ENCODE peak calls at places on chromosome 1, in nine cellular contexts. B is H9; G is CD8-positive, alpha-beta T cell; V is iris pigment epithelial cell; W is stimulated activated CD4-positive, alpha-beta T cell treated with anti-CD3 and anti-CD28 coated beads, Interleukin-15, amount 100 ng/mL, for 24 hours; A is activated CD8-positive, alpha-beta memory T cell treated with anti-CD3 and anti-CD28 coated beads for 1 hour; O is sigmoid colon; Q is mammary epithelial cell; H is NCI-H748 treated with DMSO at 0.1 percent for 48 hours. X is an unnamed sample.
A peak's percentile ranks its signal among the peaks of the same experiment; 100 is the strongest.

GRCh38 chr1:98086796-98087195 is 166.0 kb upstream of the DPYD start:
- DNase-seq in B (peak; percentile 33), G (no peak), V (peak; percentile 99), W (no peak), A (no peak), O (no peak), Q (peak; percentile 92), H (no peak), X (peak; percentile 98)

GRCh38 chr1:42889264-42889663 is 42.9 kb downstream of the ZNF691 start:
- DNase-seq in B (no peak), G (no peak), V (no peak), W (no peak), A (no peak), O (no peak), Q (no peak), H (no peak), X (no peak)

GRCh38 chr1:209576798-209577197 is 6.7 kb upstream of the CAMK1G start:
- DNase-seq in B (peak; percentile 85), G (peak; percentile 71), V (peak; percentile 53), W (peak; percentile 82), A (peak; percentile 42), O (peak; percentile 86), Q (peak; percentile 76), H (peak; percentile 15), X (peak; percentile 62)

GRCh38 chr1:116825400-116825734 is 71.1 kb downstream of the CD2 start:
- DNase-seq in B (no peak), G (no peak), V (no peak), W (no peak), A (no peak), O (no peak), Q (no peak), H (no peak), X (no peak)

GRCh38 chr1:219945795-219946194 is 17.4 kb upstream of the SLC30A10 start:
- DNase-seq in B (no peak), G (no peak), V (no peak), W (no peak), A (no peak), O (no peak), Q (no peak), H (no peak), X (no peak)

GRCh38 chr1:107480548-107480947 is 339.7 kb downstream of the NTNG1 start:
- DNase-seq in B (no peak), G (no peak), V (no peak), W (peak; percentile 9), A (no peak), O (no peak), Q (no peak), H (peak; percentile 31), X (peak; percentile 5)

GRCh38 chr1:59765036-59765730 is 49.6 kb upstream of the HOOK1 start:
- DNase-seq in B (no peak), G (no peak), V (no peak), W (no peak), A (no peak), O (no peak), Q (peak; percentile 92), H (peak; percentile 80), X (no peak)

GRCh38 chr1:9278114-9278513 is 14.6 kb upstream of the SPSB1 start:
- DNase-seq in B (no peak), G (no peak), V (peak; percentile 40), W (no peak), A (no peak), O (no peak), Q (no peak), H (no peak), X (no peak)

GRCh38 chr1:247301176-247301540 is 30.5 kb downstream of the ZNF496 start:
- DNase-seq in B (no peak), G (no peak), V (no peak), W (no peak), A (no peak), O (no peak), Q (no peak), H (no peak), X (no peak)

GRCh38 chr1:22527555-22528296 is 35.6 kb upstream of the EPHA8 start:
- DNase-seq in B (peak; percentile 29), G (no peak), V (no peak), W (no peak), A (no peak), O (no peak), Q (no peak), H (no peak), X (no peak)

GRCh38 chr1:168918860-168919741 is 187.4 kb upstream of the ATP1B1 start:
- DNase-seq in B (no peak), G (no peak), V (no peak), W (no peak), A (no peak), O (no peak), Q (peak; percentile 86), H (peak; percentile 40), X (peak; percentile 3)

GRCh38 chr1:240073097-240073496 is 18.6 kb upstream of the FMN2 start:
- DNase-seq in B (peak; percentile 35), G (no peak), V (no peak), W (no peak), A (no peak), O (no peak), Q (no peak), H (no peak), X (no peak)

X was measured in astrocyte of the spinal cord.